ENCODE peak calls at places on chromosomes 13 and 19, in six cellular contexts. U, C, A, M, L and W are unnamed samples.

GRCh38 chr13:101490400-101491015 is 38.0 kb downstream of the ITGBL1 start:
- DNase-seq in U (no peak), C (no peak), A (no peak), M (no peak), L (no peak), W (no peak)

GRCh38 chr19:42201489-42202289 is 15.8 kb downstream of the DEDD2 start:
- DNase-seq in U (no peak), C (peak; percentile 55), A (peak; percentile 36), M (no peak), L (no peak), W (no peak)

GRCh38 chr19:38317104-38317612 is 1.4 kb upstream of the YIF1B start:
- DNase-seq in U (no peak), C (peak; percentile 26), A (no peak), M (no peak), L (no peak), W (no peak)

GRCh38 chr19:10111405-10111811 is at the start of gene P2RY11:
- DNase-seq in U (no peak), C (peak; percentile 67), A (no peak), M (no peak), L (peak; percentile 46), W (no peak)

GRCh38 chr19:10583021-10583776 is 3.9 kb downstream of the AP1M2 start:
- DNase-seq in U (no peak), C (no peak), A (no peak), M (no peak), L (no peak), W (no peak)

GRCh38 chr19:6238643-6239281 is 41.0 kb downstream of the MLLT1 start:
- DNase-seq in U (no peak), C (no peak), A (no peak), M (no peak), L (no peak), W (no peak)

GRCh38 chr13:113333076-113333475 is 30.9 kb downstream of the GRTP1 start:
- DNase-seq in U (no peak), C (no peak), A (no peak), M (no peak), L (no peak), W (no peak)

GRCh38 chr19:31979362-31979761 is 366.0 kb upstream of the ZNF507 start:
- DNase-seq in U (no peak), C (no peak), A (no peak), M (no peak), L (no peak), W (no peak)

GRCh38 chr19:3725121-3725520 is 16.9 kb downstream of the TJP3 start:
- DNase-seq in U (no peak), C (no peak), A (no peak), M (no peak), L (no peak), W (no peak)

GRCh38 chr13:113283904-113284303 is 13.1 kb upstream of the LAMP1 start:
- DNase-seq in U (no peak), C (no peak), A (no peak), M (no peak), L (no peak), W (no peak)

GRCh38 chr13:106407338-106407737 is 128.1 kb downstream of the EFNB2 start:
- DNase-seq in U (no peak), C (no peak), A (no peak), M (no peak), L (no peak), W (no peak)

GRCh38 chr19:1874554-1875185 is 10.6 kb downstream of the ABHD17A start:
- DNase-seq in U (no peak), C (no peak), A (no peak), M (no peak), L (no peak), W (no peak)